ENCODE peak calls at places on chromosomes 3 and 15, in six cellular contexts. H is cardiac muscle cell, S is neural progenitor cell, W is pancreas, J is K562, V is upper lobe of left lung. F is an unnamed sample.

GRCh38 chr3:196431193-196432136 is 762 bp downstream of the UBXN7 start:
- DNase-seq in H (peak; percentile 69), J (peak; percentile 57), W (peak; percentile 22), V (peak; percentile 84), S (peak; percentile 32), F (peak; percentile 12)

GRCh38 chr3:155676252-155676981 is 68.5 kb downstream of the PLCH1 start:
- DNase-seq in H (peak; percentile 35), W (peak; percentile 13), S (peak; percentile 13), J (no peak), V (no peak), F (no peak)

GRCh38 chr15:46280753-46281521 is 646.1 kb downstream of the SQOR start:
- DNase-seq in S (peak; percentile 54), W (no peak), J (no peak), H (no peak), V (no peak), F (peak; percentile 31)

GRCh38 chr15:65957451-65957850 is 88.2 kb downstream of the RAB11A start:
- DNase-seq in J (no peak), V (no peak), H (no peak), S (no peak), W (no peak), F (no peak)

GRCh38 chr3:63862804-63863149 is 828 bp downstream of the THOC7 start:
- DNase-seq in H (no peak), V (no peak), W (no peak), J (no peak), S (no peak), F (no peak)

GRCh38 chr3:177181418-177181817 is 15.9 kb downstream of the TBL1XR1 start:
- DNase-seq in J (no peak), H (no peak), V (no peak), S (no peak), W (no peak), F (no peak)

GRCh38 chr15:74631935-74632560 is 16.4 kb downstream of the CLK3 start:
- DNase-seq in S (peak; percentile 72), J (peak; percentile 82), H (peak; percentile 59), W (peak; percentile 64), V (no peak), F (peak; percentile 50)

GRCh38 chr3:58563386-58564035 is 13.7 kb downstream of the FAM107A start:
- DNase-seq in S (no peak), V (no peak), H (no peak), W (no peak), J (no peak), F (no peak)

GRCh38 chr3:121752772-121753171 is 3.2 kb upstream of the GOLGB1 start:
- DNase-seq in H (no peak), S (no peak), V (no peak), J (no peak), W (no peak), F (no peak)

GRCh38 chr3:146283796-146284485 is 33.0 kb upstream of the PLSCR4 start:
- DNase-seq in W (no peak), H (no peak), S (no peak), J (no peak), V (no peak), F (no peak)

GRCh38 chr3:52534281-52535183 is 875 bp upstream of the NT5DC2 start:
- DNase-seq in W (peak; percentile 32), V (peak; percentile 87), J (peak; percentile 77), H (peak; percentile 41), S (peak; percentile 60), F (no peak)

GRCh38 chr3:140377644-140378043 is 300.2 kb upstream of the TRIM42 start:
- DNase-seq in J (no peak), H (no peak), W (no peak), V (no peak), S (no peak), F (no peak)

GRCh38 chr3:71511446-71511845 is 72.1 kb downstream of the FOXP1 start:
- DNase-seq in W (no peak), V (no peak), S (no peak), J (no peak), H (no peak), F (no peak)

GRCh38 chr3:52136513-52136912 is 17.7 kb downstream of the POC1A start:
- DNase-seq in H (peak; percentile 16), V (no peak), S (no peak), J (no peak), W (no peak), F (peak; percentile 89)

GRCh38 chr15:59251001-59251845 is 44.6 kb downstream of the LDHAL6B start:
- DNase-seq in H (no peak), V (no peak), J (no peak), S (no peak), W (no peak), F (no peak)
- H3K4me1 ChIP-seq in H (no peaks in the 10 kb centered on the region), V (peaks cover 3% of the 10 kb centered on the region), J (no peaks in the 10 kb centered on the region), S (no peaks in the 10 kb centered on the region), W (peaks cover 13% of the 10 kb centered on the region), F (no peaks in the 10 kb centered on the region)

DNA sequence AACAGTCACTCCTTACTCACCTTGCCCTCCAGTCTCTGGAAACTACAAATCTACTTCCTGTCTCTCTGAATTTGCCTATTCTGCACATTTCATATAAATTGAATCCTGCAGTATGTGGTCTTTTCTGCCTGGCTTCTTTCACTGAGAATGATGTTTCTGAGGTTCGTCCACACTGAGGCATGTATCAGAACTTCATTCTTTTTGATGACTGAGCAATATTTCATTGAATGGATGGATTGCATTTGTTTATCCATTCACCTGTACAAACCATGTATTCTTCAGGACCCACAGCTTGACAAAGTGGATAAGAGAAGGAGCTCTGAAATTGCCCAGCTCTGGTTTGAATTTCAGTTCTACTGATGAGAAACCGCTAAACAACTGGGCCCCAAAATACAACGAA is 118.9 kb upstream of the ARRDC4 start:
- DNase-seq in W (no peak), S (no peak), J (no peak), V (no peak), H (no peak), F (no peak)
- H3K4me1 ChIP-seq in W (no peaks in the 10 kb centered on the region), S (no peaks in the 10 kb centered on the region), J (no peaks in the 10 kb centered on the region), V (no peaks in the 10 kb centered on the region), H (peaks cover 6% of the 10 kb centered on the region), F (no peaks in the 10 kb centered on the region)

DNA sequence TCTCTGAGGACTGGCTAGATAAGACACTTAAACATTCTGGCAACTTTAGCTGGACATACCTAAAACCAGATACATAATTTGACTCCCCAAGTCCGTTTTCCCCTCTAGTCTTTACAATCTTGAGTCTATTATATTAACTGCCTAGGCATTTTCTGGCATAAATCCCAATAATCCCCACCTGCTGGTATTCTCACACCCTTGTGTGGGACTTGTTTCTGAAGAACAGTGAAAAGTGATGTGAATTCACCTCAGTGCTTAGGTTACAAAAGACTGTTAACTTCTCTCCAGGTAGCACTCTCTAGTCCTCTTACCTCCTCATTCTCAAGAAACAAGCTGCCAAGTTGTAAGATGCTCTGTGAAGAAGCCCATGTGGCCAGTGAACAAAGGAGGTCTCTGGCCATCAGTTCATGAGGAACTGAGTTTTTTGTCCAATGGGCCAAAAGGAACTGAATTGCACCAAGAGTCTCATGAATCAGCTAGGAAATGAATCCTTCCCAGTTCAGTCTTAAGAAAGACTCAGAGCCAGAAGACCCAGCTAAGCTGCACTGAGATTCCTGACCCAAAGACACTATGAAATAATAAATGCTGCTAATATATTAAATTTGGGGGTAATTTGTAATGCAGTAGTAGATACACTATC is 4.1 kb downstream of the OSBPL11 start:
- DNase-seq in S (no peak), J (no peak), H (peak; percentile 16), V (no peak), W (no peak), F (no peak)
- H3K4me1 ChIP-seq in S (peaks cover 32% of the 10 kb centered on the region), J (peaks cover 8% of the 10 kb centered on the region), H (peaks cover 33% of the 10 kb centered on the region), V (peaks cover 44% of the 10 kb centered on the region), W (peaks cover 36% of the 10 kb centered on the region), F (no peaks in the 10 kb centered on the region)

DNA sequence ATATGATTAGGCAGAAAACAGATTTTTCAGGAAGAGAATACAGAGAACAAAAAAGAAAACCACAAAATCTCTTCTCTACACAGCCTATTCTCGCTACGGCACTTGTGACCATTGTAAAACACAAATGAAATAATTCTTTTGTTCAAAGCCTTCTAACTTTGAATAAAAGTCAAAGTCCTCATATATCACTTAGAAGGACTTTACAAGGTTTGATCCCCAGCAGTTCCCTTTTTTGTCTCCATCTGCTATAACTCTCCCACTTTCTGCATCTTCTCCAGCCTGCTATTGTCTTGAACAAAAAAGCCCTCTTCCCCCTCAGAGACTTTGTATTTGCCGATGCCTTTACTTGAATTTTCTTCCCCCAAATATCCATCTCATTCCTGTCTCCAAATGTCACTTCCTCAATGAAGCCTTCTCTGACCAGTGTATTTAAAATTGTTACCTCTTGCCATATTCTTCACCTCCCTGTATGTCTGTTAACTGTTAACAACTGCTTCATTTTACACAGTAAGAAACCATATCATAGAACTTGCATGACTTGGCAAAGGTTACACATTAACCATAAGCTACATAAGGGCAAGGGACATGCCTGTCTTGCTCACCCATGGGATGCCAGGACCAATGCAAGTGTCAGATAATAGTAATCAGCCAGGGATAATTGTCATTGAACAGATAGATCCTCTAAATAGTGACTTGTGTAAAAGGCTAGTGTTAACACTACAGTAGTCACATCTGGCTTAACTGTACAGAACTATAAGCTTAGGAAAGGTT is 122.4 kb downstream of the CBLB start:
- DNase-seq in W (no peak), V (no peak), H (no peak), J (no peak), S (no peak), F (no peak)
- H3K4me1 ChIP-seq in W (peaks cover 8% of the 10 kb centered on the region), V (peaks cover 5% of the 10 kb centered on the region), H (no peaks in the 10 kb centered on the region), J (no peaks in the 10 kb centered on the region), S (peaks cover 19% of the 10 kb centered on the region), F (peaks cover 8% of the 10 kb centered on the region)

GRCh38 chr3:153667341-153667740 is 453.8 kb upstream of the ARHGEF26 start:
- DNase-seq in W (no peak), J (no peak), H (no peak), V (no peak), S (no peak), F (no peak)

GRCh38 chr3:153669527-153669926 is 451.7 kb upstream of the ARHGEF26 start:
- DNase-seq in J (no peak), W (no peak), S (no peak), H (no peak), V (no peak), F (no peak)

GRCh38 chr3:153670577-153670976 is 450.6 kb upstream of the ARHGEF26 start:
- DNase-seq in S (no peak), H (no peak), W (no peak), V (no peak), J (no peak), F (no peak)

DNA sequence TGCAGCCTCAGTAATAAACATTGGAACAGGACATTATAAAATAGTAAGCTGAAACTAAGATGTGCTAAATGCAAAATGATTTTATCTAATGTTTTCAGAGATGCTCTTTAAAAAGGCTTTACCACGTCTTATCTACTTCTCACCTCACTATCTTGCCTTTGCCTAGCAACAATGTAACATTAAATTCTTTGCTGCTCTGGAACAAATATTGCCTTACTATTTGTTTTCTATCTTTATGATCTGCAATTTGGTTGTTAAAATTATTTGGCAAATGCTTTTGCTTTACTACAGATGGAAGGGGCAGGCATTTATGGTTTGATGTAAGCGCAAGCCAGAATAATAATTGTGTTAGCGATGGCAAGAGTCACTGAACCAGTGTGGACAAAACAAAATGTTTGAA is 454.3 kb upstream of the ARHGEF26 start:
- DNase-seq in V (no peak), W (no peak), J (no peak), S (no peak), H (no peak), F (no peak)
- H3K4me1 ChIP-seq in V (no peaks in the 10 kb centered on the region), W (no peaks in the 10 kb centered on the region), J (no peaks in the 10 kb centered on the region), S (no peaks in the 10 kb centered on the region), H (no peaks in the 10 kb centered on the region), F (no peaks in the 10 kb centered on the region)

GRCh38 chr3:184154909-184155643 is at the start of gene DVL3:
- DNase-seq in W (peak; percentile 76), V (peak; percentile 96), S (peak; percentile 88), J (peak; percentile 75), H (peak; percentile 80), F (peak; percentile 67)
- H3K4me1 ChIP-seq in W (peaks cover 11% of the 10 kb centered on the region), V (peaks cover 38% of the 10 kb centered on the region), S (peaks cover 19% of the 10 kb centered on the region), J (peaks cover 22% of the 10 kb centered on the region), H (peaks cover 4% of the 10 kb centered on the region), F (peaks cover 13% of the 10 kb centered on the region)

GRCh38 chr3:48026098-48026497 is 9.9 kb upstream of the MAP4 start:
- DNase-seq in S (no peak), H (no peak), V (no peak), W (no peak), J (no peak), F (no peak)
- H3K4me1 ChIP-seq in S (peaks cover 16% of the 10 kb centered on the region), H (peaks cover 12% of the 10 kb centered on the region), V (no peaks in the 10 kb centered on the region), W (peaks cover 8% of the 10 kb centered on the region), J (no peaks in the 10 kb centered on the region), F (no peaks in the 10 kb centered on the region)